ENCODE peak calls at places on chromosome 18, in ten cellular contexts. B is Calu3; O is omental fat pad; Y is B cell; S is H7; D is left colon; C is anterior cingulate cortex; A is WERI-Rb-1; V is activated CD4-positive, alpha-beta T cell treated with anti-CD3 and anti-CD28 coated beads, Interleukin-2, amount 10 ng/mL, durations not matched to agents 7 days and 5 days; I is IMR-90. T is an unnamed sample.

GRCh38 chr18:79570266-79571201 is 109.1 kb upstream of the CTDP1 start:
- DNase-seq in B (no peak), O (peak; percentile 17), Y (no peak), S (no peak), D (peak; percentile 10), C (no peak), A (peak; percentile 5), V (no peak), I (peak; percentile 87), T (peak; percentile 18)

GRCh38 chr18:58862851-58863538 is 1.7 kb upstream of the ZNF532 start:
- DNase-seq in B (no peak), O (no peak), Y (peak; percentile 67), S (peak; percentile 83), D (no peak), C (peak; percentile 47), A (peak; percentile 42), V (no peak), I (peak; percentile 62), T (no peak)

GRCh38 chr18:14086459-14087231 is 45.6 kb downstream of the ZNF519 start:
- DNase-seq in B (no peak), O (no peak), Y (peak; percentile 15), S (peak; percentile 52), D (no peak), C (no peak), A (peak; percentile 32), V (peak; percentile 12), I (peak; percentile 37), T (no peak)

GRCh38 chr18:35084494-35085449 is 43.6 kb downstream of the MAPRE2 start:
- DNase-seq in B (no peak), O (no peak), Y (no peak), S (no peak), D (no peak), C (no peak), A (no peak), V (no peak), I (no peak), T (no peak)

GRCh38 chr18:23504720-23505119 is 1.4 kb downstream of the RMC1 start:
- DNase-seq in B (no peak), O (no peak), Y (peak; percentile 42), S (no peak), D (no peak), C (no peak), A (no peak), V (peak; percentile 45), I (no peak), T (no peak)

GRCh38 chr18:63518178-63519012 is 23.8 kb upstream of the SERPINB12 start:
- DNase-seq in B (peak; percentile 69), O (peak; percentile 32), Y (peak; percentile 74), S (no peak), D (no peak), C (peak; percentile 5), A (peak; percentile 82), V (peak; percentile 75), I (peak; percentile 70), T (peak; percentile 32)

GRCh38 chr18:7221424-7222155 is 9.3 kb upstream of the LRRC30 start:
- DNase-seq in B (peak; percentile 60), O (no peak), Y (no peak), S (peak; percentile 65), D (no peak), C (no peak), A (peak; percentile 82), V (peak; percentile 11), I (peak; percentile 69), T (no peak)

GRCh38 chr18:22340340-22340739 is 77.4 kb downstream of the CTAGE1 start:
- DNase-seq in B (no peak), O (no peak), Y (no peak), S (no peak), D (no peak), C (no peak), A (no peak), V (no peak), I (no peak), T (no peak)

GRCh38 chr18:58856881-58857280 is 7.8 kb upstream of the ZNF532 start:
- DNase-seq in B (peak; percentile 36), O (no peak), Y (no peak), S (no peak), D (no peak), C (no peak), A (no peak), V (no peak), I (peak; percentile 83), T (no peak)

GRCh38 chr18:54023471-54023870 is 201.0 kb downstream of the MBD2 start:
- DNase-seq in B (no peak), O (no peak), Y (no peak), S (no peak), D (no peak), C (no peak), A (no peak), V (no peak), I (no peak), T (no peak)

GRCh38 chr18:69996951-69997798 is 49.5 kb upstream of the CD226 start:
- DNase-seq in B (no peak), O (no peak), Y (no peak), S (no peak), D (no peak), C (no peak), A (no peak), V (no peak), I (no peak), T (no peak)

GRCh38 chr18:72107647-72108046 is 436.5 kb downstream of the CBLN2 start:
- DNase-seq in B (no peak), O (no peak), Y (peak; percentile 6), S (peak; percentile 15), D (no peak), C (no peak), A (no peak), V (no peak), I (no peak), T (no peak)

GRCh38 chr18:58496937-58497336 is 132.0 kb downstream of the ALPK2 start:
- DNase-seq in B (peak; percentile 38), O (no peak), Y (no peak), S (peak; percentile 74), D (no peak), C (no peak), A (peak; percentile 58), V (no peak), I (no peak), T (no peak)

GRCh38 chr18:31657823-31658669 is 26.3 kb downstream of the B4GALT6 start:
- DNase-seq in B (no peak), O (no peak), Y (peak; percentile 11), S (no peak), D (peak; percentile 42), C (no peak), A (no peak), V (no peak), I (no peak), T (no peak)

GRCh38 chr18:38619129-38619528 is 1053.5 kb upstream of the CELF4 start:
- DNase-seq in B (no peak), O (no peak), Y (no peak), S (no peak), D (no peak), C (no peak), A (no peak), V (no peak), I (no peak), T (no peak)

T was measured in dorsolateral prefrontal cortex.